ENCODE peak calls at places on chromosomes 4 and X, in five cellular contexts. L is heart left ventricle; G is stimulated activated CD4-positive, alpha-beta T cell treated with anti-CD3 and anti-CD28 coated beads, Interleukin-15, amount 100 ng/mL, for 24 hours; J is EL; K is cardiac muscle cell. M is an unnamed sample.

GRCh38 chr4:3475713-3476260 is 12.7 kb downstream of the DOK7 start:
- DNase-seq in L (peak), G (no peak), J (no peak), K (no peak), M (no peak)

GRCh38 chrX:143757375-143757774 is 36.8 kb upstream of the SPANXN2 start:
- DNase-seq in L (no peak), G (no peak), J (no peak), K (peak), M (no peak)

GRCh38 chrX:120456973-120457372 is 12.1 kb downstream of the LAMP2 start:
- DNase-seq in L (no peak), G (no peak), J (peak), K (no peak), M (no peak)

GRCh38 chrX:31356501-31357263 is 284.8 kb upstream of the FTHL17 start:
- DNase-seq in L (no peak), G (no peak), J (no peak), K (no peak), M (no peak)

GRCh38 chr4:5037553-5038551 is 13.4 kb upstream of the STK32B start:
- DNase-seq in L (no peak), G (no peak), J (peak), K (no peak), M (no peak)

GRCh38 chr4:71270901-71271300 is 67.9 kb upstream of the SLC4A4 start:
- DNase-seq in L (no peak), G (peak), J (peak), K (peak), M (no peak)

GRCh38 chr4:56871357-56871993 is 36.2 kb upstream of the REST start:
- DNase-seq in L (no peak), G (no peak), J (no peak), K (no peak), M (no peak)

GRCh38 chr4:147927377-147928137 is 195.7 kb downstream of the ARHGAP10 start:
- DNase-seq in L (no peak), G (no peak), J (peak), K (no peak), M (no peak)

GRCh38 chrX:68556036-68556435 is 57.2 kb downstream of the YIPF6 start:
- DNase-seq in L (no peak), G (no peak), J (no peak), K (no peak), M (no peak)

GRCh38 chr4:145723336-145723735 is 43.4 kb downstream of the C4orf51 start:
- DNase-seq in L (no peak), G (no peak), J (no peak), K (no peak), M (peak)

GRCh38 chrX:32877592-32877991 is 333.8 kb downstream of the DMD start:
- DNase-seq in L (no peak), G (no peak), J (no peak), K (no peak), M (no peak)

GRCh38 chr4:186820371-186820990 is 96.8 kb upstream of the FAT1 start:
- DNase-seq in L (peak), G (no peak), J (peak), K (peak), M (peak)

GRCh38 chrX:34918091-34918736 is 24.4 kb upstream of the FAM47B start:
- DNase-seq in L (no peak), G (no peak), J (peak), K (no peak), M (no peak)

GRCh38 chr4:32219306-32220075 is 1499.3 kb downstream of the PCDH7 start:
- DNase-seq in L (no peak), G (no peak), J (no peak), K (no peak), M (no peak)

GRCh38 chr4:157804986-157805385 is 367.8 kb downstream of the GASK1B start:
- DNase-seq in L (no peak), G (no peak), J (no peak), K (peak), M (peak)

GRCh38 chr4:26127851-26128337 is 192.9 kb upstream of the RBPJ start:
- DNase-seq in L (no peak), G (no peak), J (no peak), K (no peak), M (no peak)